ENCODE peak calls at places on chromosomes 13 and 19, in ten cellular contexts. Z is spleen, X is heart right ventricle, Y is progenitor cell of endocrine pancreas, H is NB4, D is GM12865, M is AG10803, G is A673, B is Calu3, C is tibial nerve. J is an unnamed sample.

GRCh38 chr13:99528547-99528946 is 27.3 kb downstream of the TM9SF2 start:
- DNase-seq in Z (no peak), X (no peak), Y (no peak), H (peak), D (peak), M (no peak), G (peak), B (no peak), C (no peak), J (no peak)

GRCh38 chr13:80235559-80236296 is 105.2 kb downstream of the SPRY2 start:
- DNase-seq in Z (no peak), X (peak), Y (no peak), H (peak), D (peak), M (peak), G (peak), B (peak), C (no peak), J (no peak)

GRCh38 chr13:64274481-64275217 is 2859.0 kb upstream of the PCDH20 start:
- DNase-seq in Z (no peak), X (no peak), Y (no peak), H (peak), D (no peak), M (no peak), G (no peak), B (no peak), C (no peak), J (no peak)

GRCh38 chr13:23235994-23236393 is 55.2 kb downstream of the SGCG start:
- DNase-seq in Z (no peak), X (no peak), Y (no peak), H (no peak), D (no peak), M (no peak), G (no peak), B (no peak), C (no peak), J (no peak)

GRCh38 chr19:45451181-45451849 is 16.5 kb upstream of the FOSB start:
- DNase-seq in Z (no peak), X (no peak), Y (no peak), H (peak), D (peak), M (peak), G (no peak), B (no peak), C (no peak), J (peak)

GRCh38 chr19:41427647-41428480 is 690 bp upstream of the B3GNT8 start:
- DNase-seq in Z (no peak), X (no peak), Y (no peak), H (peak), D (no peak), M (peak), G (peak), B (no peak), C (peak), J (peak)

GRCh38 chr13:71613347-71613746 is 253.7 kb downstream of the DACH1 start:
- DNase-seq in Z (no peak), X (no peak), Y (no peak), H (peak), D (no peak), M (no peak), G (no peak), B (no peak), C (no peak), J (no peak)

GRCh38 chr13:100810991-100811390 is 136.4 kb upstream of the TMTC4 start:
- DNase-seq in Z (no peak), X (no peak), Y (no peak), H (no peak), D (no peak), M (no peak), G (no peak), B (no peak), C (no peak), J (no peak)

GRCh38 chr19:38024991-38025716 is 118.1 kb downstream of the SIPA1L3 start:
- DNase-seq in Z (peak), X (no peak), Y (no peak), H (no peak), D (no peak), M (no peak), G (peak), B (no peak), C (no peak), J (no peak)

GRCh38 chr19:34317311-34317927 is 47.6 kb upstream of the GPI start:
- DNase-seq in Z (no peak), X (peak), Y (no peak), H (no peak), D (no peak), M (no peak), G (peak), B (no peak), C (no peak), J (no peak)

GRCh38 chr19:16660763-16661479 is at the start of gene TMEM38A:
- DNase-seq in Z (peak), X (peak), Y (peak), H (peak), D (peak), M (no peak), G (peak), B (peak), C (peak), J (peak)

GRCh38 chr13:60351326-60351725 is 45.7 kb upstream of the TDRD3 start:
- DNase-seq in Z (no peak), X (no peak), Y (no peak), H (no peak), D (no peak), M (peak), G (peak), B (no peak), C (no peak), J (no peak)

GRCh38 chr13:41139296-41139966 is 6.8 kb upstream of the KBTBD6 start:
- DNase-seq in Z (no peak), X (no peak), Y (no peak), H (no peak), D (no peak), M (peak), G (no peak), B (no peak), C (no peak), J (no peak)

GRCh38 chr19:48835734-48836088 is 580 bp downstream of the HSD17B14 start:
- DNase-seq in Z (peak), X (peak), Y (peak), H (peak), D (peak), M (peak), G (peak), B (peak), C (peak), J (peak)

GRCh38 chr13:49997935-49998334 is 1.1 kb downstream of the TRIM13 start:
- DNase-seq in Z (no peak), X (no peak), Y (no peak), H (peak), D (no peak), M (peak), G (no peak), B (no peak), C (no peak), J (no peak)

GRCh38 chr13:88022826-88023225 is 351.7 kb downstream of the SLITRK5 start:
- DNase-seq in Z (no peak), X (no peak), Y (no peak), H (peak), D (no peak), M (peak), G (no peak), B (no peak), C (no peak), J (no peak)

GRCh38 chr19:56566904-56567273 is 379 bp upstream of the ZNF470 start:
- DNase-seq in Z (peak), X (peak), Y (peak), H (peak), D (peak), M (no peak), G (peak), B (peak), C (no peak), J (peak)

GRCh38 chr13:95224064-95224463 is 77.2 kb downstream of the ABCC4 start:
- DNase-seq in Z (no peak), X (no peak), Y (no peak), H (no peak), D (no peak), M (no peak), G (no peak), B (no peak), C (no peak), J (no peak)

GRCh38 chr19:7748756-7749155 is 1.4 kb upstream of the CD209 start:
- DNase-seq in Z (no peak), X (no peak), Y (no peak), H (peak), D (peak), M (no peak), G (peak), B (peak), C (no peak), J (no peak)

GRCh38 chr13:62537593-62537992 is 1121.9 kb upstream of the PCDH20 start:
- DNase-seq in Z (no peak), X (no peak), Y (no peak), H (no peak), D (peak), M (no peak), G (no peak), B (no peak), C (no peak), J (no peak)

GRCh38 chr19:54137913-54138776 is 583 bp downstream of the CNOT3 start:
- DNase-seq in Z (peak), X (no peak), Y (peak), H (no peak), D (peak), M (no peak), G (no peak), B (peak), C (no peak), J (peak)

GRCh38 chr19:51691122-51692064 is 1.7 kb upstream of the SPACA6 start:
- DNase-seq in Z (no peak), X (no peak), Y (no peak), H (no peak), D (no peak), M (peak), G (peak), B (no peak), C (no peak), J (no peak)

GRCh38 chr19:27794444-27795042 is 1418.4 kb downstream of the UQCRFS1 start:
- DNase-seq in Z (peak), X (peak), Y (no peak), H (peak), D (peak), M (peak), G (peak), B (no peak), C (no peak), J (peak)

GRCh38 chr19:2013683-2013961 is 1.9 kb downstream of the BTBD2 start:
- DNase-seq in Z (no peak), X (no peak), Y (no peak), H (no peak), D (no peak), M (no peak), G (no peak), B (no peak), C (no peak), J (no peak)

GRCh38 chr13:48531416-48532145 is 1.3 kb downstream of the RCBTB2 start:
- DNase-seq in Z (no peak), X (no peak), Y (no peak), H (peak), D (peak), M (no peak), G (no peak), B (no peak), C (no peak), J (no peak)

GRCh38 chr19:39411006-39411831 is 1.2 kb upstream of the PLEKHG2 start:
- DNase-seq in Z (peak), X (no peak), Y (no peak), H (peak), D (peak), M (peak), G (no peak), B (peak), C (no peak), J (no peak)

GRCh38 chr19:6632002-6632621 is 37.8 kb downstream of the TNFSF14 start:
- DNase-seq in Z (no peak), X (peak), Y (peak), H (peak), D (peak), M (peak), G (peak), B (peak), C (peak), J (peak)

GRCh38 chr13:90696254-90696653 is 651.2 kb upstream of the MIR17HG start:
- DNase-seq in Z (no peak), X (no peak), Y (no peak), H (no peak), D (no peak), M (peak), G (no peak), B (no peak), C (no peak), J (no peak)

GRCh38 chr19:3750211-3750610 is 11.3 kb downstream of the APBA3 start:
- DNase-seq in Z (no peak), X (no peak), Y (no peak), H (no peak), D (no peak), M (no peak), G (no peak), B (no peak), C (no peak), J (no peak)

GRCh38 chr19:13033819-13034611 is 38.7 kb downstream of the NFIX start:
- DNase-seq in Z (no peak), X (peak), Y (no peak), H (peak), D (peak), M (peak), G (peak), B (peak), C (no peak), J (peak)

GRCh38 chr19:49213791-49214190 is 56.2 kb downstream of the TRPM4 start:
- DNase-seq in Z (peak), X (no peak), Y (no peak), H (peak), D (no peak), M (no peak), G (peak), B (peak), C (no peak), J (no peak)

GRCh38 chr19:21023901-21024300 is 3.4 kb downstream of the ZNF430 start:
- DNase-seq in Z (no peak), X (no peak), Y (no peak), H (no peak), D (no peak), M (peak), G (no peak), B (no peak), C (no peak), J (no peak)

GRCh38 chr19:30453768-30454167 is 81.6 kb downstream of the ZNF536 start:
- DNase-seq in Z (no peak), X (no peak), Y (no peak), H (no peak), D (no peak), M (no peak), G (no peak), B (no peak), C (no peak), J (no peak)

GRCh38 chr13:32969516-32969941 is 46.7 kb upstream of the KL start:
- DNase-seq in Z (no peak), X (peak), Y (no peak), H (no peak), D (peak), M (peak), G (peak), B (no peak), C (no peak), J (no peak)

GRCh38 chr13:71699342-71699741 is 167.7 kb downstream of the DACH1 start:
- DNase-seq in Z (no peak), X (no peak), Y (no peak), H (no peak), D (no peak), M (no peak), G (no peak), B (no peak), C (no peak), J (no peak)

GRCh38 chr13:39765801-39766463 is 110.5 kb downstream of the COG6 start:
- DNase-seq in Z (no peak), X (peak), Y (no peak), H (peak), D (peak), M (peak), G (peak), B (peak), C (no peak), J (peak)

GRCh38 chr13:20465218-20465879 is 60.3 kb downstream of the CRYL1 start:
- DNase-seq in Z (no peak), X (no peak), Y (no peak), H (no peak), D (no peak), M (peak), G (peak), B (no peak), C (no peak), J (no peak)

DNA sequence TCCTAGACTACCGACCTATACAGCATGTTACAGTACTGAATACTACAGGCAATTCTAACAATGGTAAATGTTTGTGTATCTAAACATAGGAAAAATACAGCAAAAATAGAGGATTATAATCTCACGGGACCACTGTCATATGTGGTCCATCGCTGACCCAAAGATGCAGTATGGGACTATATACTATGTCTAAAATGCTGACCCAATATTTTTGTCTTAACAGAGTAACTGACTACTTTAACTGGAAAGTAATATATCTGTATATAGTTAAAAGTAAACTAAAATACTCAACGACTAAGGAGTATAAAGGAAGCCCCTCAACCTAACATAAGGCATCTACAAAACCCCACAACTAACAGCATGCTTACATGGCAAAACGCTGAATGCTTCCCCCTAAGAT is 4.4 kb upstream of the TMEM86B start:
- DNase-seq in Z (no peak), X (no peak), Y (no peak), H (no peak), D (no peak), M (no peak), G (no peak), B (no peak), C (no peak), J (no peak)
- TF ChIP-seq CTCF in Z (no peak), X (no peak), Y (no peak), H (no peak), D (no peak), M (no peak), G (no peak), B (no peak), C (no peak), J (no peak)

GRCh38 chr19:10565028-10565566 is 713 bp downstream of the KRI1 start:
- DNase-seq in Z (no peak), X (peak), Y (peak), H (peak), D (peak), M (peak), G (peak), B (peak), C (no peak), J (peak)

GRCh38 chr19:10567696-10568443 is 909 bp downstream of the CDKN2D start:
- DNase-seq in Z (no peak), X (no peak), Y (no peak), H (peak), D (no peak), M (no peak), G (peak), B (no peak), C (no peak), J (no peak)

GRCh38 chr19:10566658-10567410 is 1.0 kb upstream of the KRI1 start:
- DNase-seq in Z (peak), X (no peak), Y (no peak), H (peak), D (peak), M (no peak), G (no peak), B (no peak), C (no peak), J (no peak)

GRCh38 chr19:10566408-10566657 is 523 bp upstream of the KRI1 start:
- DNase-seq in Z (no peak), X (no peak), Y (no peak), H (no peak), D (no peak), M (no peak), G (no peak), B (no peak), C (no peak), J (no peak)

DNA sequence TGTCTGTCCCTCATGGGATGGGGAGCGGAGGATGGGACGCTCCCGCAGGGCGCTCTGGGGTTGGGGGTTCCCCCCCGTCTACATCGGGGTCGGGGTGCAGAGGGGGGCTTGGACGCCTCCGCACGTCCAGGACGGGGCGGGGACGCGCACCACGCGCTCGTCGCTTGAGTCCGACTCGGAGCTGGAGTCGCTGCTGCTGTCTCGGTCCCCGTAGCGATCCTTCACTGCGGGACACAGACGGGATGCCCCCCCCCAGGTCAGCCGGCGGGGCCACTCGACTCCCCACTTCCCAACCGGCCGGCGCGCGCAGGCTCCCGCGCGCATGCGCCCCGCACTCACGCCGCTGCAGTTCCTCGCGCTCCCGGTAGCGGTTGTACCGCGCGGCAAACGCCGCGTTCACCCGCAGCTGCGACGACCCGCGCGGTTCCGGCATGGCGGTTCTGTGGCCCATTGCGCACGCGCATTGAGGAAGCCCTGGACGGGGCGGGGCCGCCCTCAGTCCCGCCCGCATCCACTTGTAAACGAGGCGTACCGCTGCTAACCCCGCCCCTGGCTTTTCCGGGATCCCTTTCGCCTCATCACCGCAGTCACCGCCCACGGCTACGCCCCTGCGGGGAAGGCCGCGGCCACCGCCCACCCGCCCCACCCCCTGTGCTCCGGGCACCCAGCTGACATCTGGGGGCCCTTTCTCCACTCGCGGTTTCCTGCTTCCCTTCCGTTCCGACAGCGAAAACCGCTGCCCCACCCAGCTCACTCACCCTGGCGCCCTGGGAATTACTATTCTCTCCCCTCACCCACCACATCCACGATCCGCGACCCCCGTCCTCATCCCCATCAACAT is at the start of gene KRI1:
- DNase-seq in Z (peak), X (peak), Y (peak), H (peak), D (peak), M (peak), G (peak), B (peak), C (peak), J (peak)
- TF ChIP-seq CTCF in Z (peak), X (peak), Y (peak), H (peak), D (peak), M (peak), G (no peak), B (no peak), C (peak), J (peak)

DNA sequence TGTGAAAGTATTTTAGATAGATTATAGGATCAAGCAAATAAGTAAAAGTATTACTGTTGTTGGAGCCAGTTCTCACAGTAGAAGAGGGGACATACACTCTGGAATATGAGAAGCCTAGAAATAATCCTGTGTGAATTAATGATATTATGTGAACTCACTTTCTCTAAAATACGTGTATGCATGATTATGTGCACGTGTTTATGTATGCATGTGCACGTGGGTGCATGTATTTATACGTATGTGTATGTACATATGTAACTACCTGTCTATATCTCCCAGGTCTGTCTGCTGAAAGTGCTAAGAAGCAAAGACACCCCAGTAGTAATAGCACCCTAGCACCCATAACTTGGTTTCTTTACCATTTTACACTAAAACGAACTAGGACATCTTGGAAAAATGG is 41.5 kb upstream of the PDX1 start:
- DNase-seq in Z (no peak), X (no peak), Y (no peak), H (no peak), D (no peak), M (no peak), G (no peak), B (no peak), C (no peak), J (no peak)
- TF ChIP-seq CTCF in Z (no peak), X (no peak), Y (no peak), H (no peak), D (no peak), M (no peak), G (no peak), B (no peak), C (no peak), J (no peak)

DNA sequence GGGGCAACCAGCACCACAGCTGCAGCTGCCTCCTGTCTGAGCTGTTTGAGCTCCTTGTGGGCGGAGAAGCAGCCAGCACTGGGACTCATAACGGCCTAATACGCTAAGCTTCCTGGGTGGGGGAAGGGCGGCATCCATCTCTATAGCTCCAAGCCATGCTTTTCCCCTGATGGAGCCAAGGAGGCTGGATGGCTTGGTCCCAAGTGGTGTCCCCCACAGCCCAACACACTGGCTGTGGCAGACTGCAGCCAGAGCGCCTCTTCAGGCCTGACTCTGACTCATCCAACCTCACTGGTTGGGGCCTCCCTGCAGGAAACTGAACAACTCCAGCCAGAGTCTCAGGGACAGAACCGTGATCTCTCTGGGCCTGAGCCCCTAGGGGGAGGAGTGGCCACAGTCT is 537.3 kb downstream of the SUCLA2 start:
- DNase-seq in Z (no peak), X (no peak), Y (no peak), H (no peak), D (peak), M (peak), G (no peak), B (no peak), C (no peak), J (no peak)
- TF ChIP-seq CTCF in Z (no peak), X (no peak), Y (no peak), H (no peak), D (no peak), M (no peak), G (no peak), B (no peak), C (no peak), J (no peak)